ENCODE peak calls at places on chromosomes 3 and 15, in eight cellular contexts. O is HCT116, V is MM.1S, Z is SK-N-SH, X is OCI-LY7, B is GM23338, K is PC-3, L is GM23248. P is an unnamed sample.

GRCh38 chr3:72996121-72996472 is 514 bp upstream of the PPP4R2 start:
- DNase-seq in O (no peak), V (no peak), Z (no peak), X (no peak), B (peak; percentile 15), K (no peak), L (no peak), P (no peak)

GRCh38 chr3:136120373-136121348 is 75.5 kb downstream of the MSL2 start:
- DNase-seq in O (no peak), V (no peak), Z (no peak), X (no peak), B (no peak), K (no peak), L (no peak), P (no peak)

GRCh38 chr3:127678611-127679533 is 6.1 kb downstream of the ABTB1 start:
- DNase-seq in O (no peak), V (no peak), Z (no peak), X (no peak), B (no peak), K (no peak), L (no peak), P (no peak)

GRCh38 chr3:38655708-38656300 is 6.3 kb upstream of the SCN5A start:
- DNase-seq in O (peak; percentile 50), V (peak; percentile 61), Z (peak; percentile 67), X (peak; percentile 51), B (peak; percentile 90), K (peak; percentile 72), L (peak; percentile 51), P (peak; percentile 62)

GRCh38 chr15:72006382-72006781 is 111.6 kb downstream of the MYO9A start:
- DNase-seq in O (no peak), V (no peak), Z (no peak), X (no peak), B (no peak), K (no peak), L (no peak), P (no peak)

GRCh38 chr3:184218814-184219213 is 10.6 kb upstream of the VWA5B2 start:
- DNase-seq in O (no peak), V (no peak), Z (no peak), X (no peak), B (no peak), K (no peak), L (no peak), P (no peak)

GRCh38 chr3:116837474-116837873 is 127.9 kb downstream of the TUSC7 start:
- DNase-seq in O (no peak), V (no peak), Z (no peak), X (no peak), B (no peak), K (no peak), L (no peak), P (no peak)

GRCh38 chr3:28601291-28601690 is 252.7 kb upstream of the AZI2 start:
- DNase-seq in O (no peak), V (no peak), Z (no peak), X (no peak), B (no peak), K (no peak), L (no peak), P (no peak)

GRCh38 chr15:51343466-51343865 is 2.0 kb downstream of the GLDN start:
- DNase-seq in O (no peak), V (no peak), Z (no peak), X (no peak), B (no peak), K (no peak), L (no peak), P (no peak)

GRCh38 chr3:5162102-5162501 is 25.4 kb upstream of the EDEM1 start:
- DNase-seq in O (peak; percentile 55), V (no peak), Z (no peak), X (no peak), B (no peak), K (peak; percentile 49), L (peak; percentile 70), P (no peak)

GRCh38 chr3:117285721-117286120 is 576.1 kb downstream of the TUSC7 start:
- DNase-seq in O (no peak), V (no peak), Z (no peak), X (no peak), B (no peak), K (no peak), L (no peak), P (no peak)

GRCh38 chr3:47419083-47420043 is 38.5 kb downstream of the PTPN23 start:
- DNase-seq in O (no peak), V (no peak), Z (peak; percentile 19), X (no peak), B (no peak), K (no peak), L (no peak), P (no peak)

GRCh38 chr3:134367869-134368750 is 6.1 kb downstream of the AMOTL2 start:
- DNase-seq in O (no peak), V (no peak), Z (no peak), X (no peak), B (no peak), K (no peak), L (peak; percentile 47), P (no peak)

GRCh38 chr3:68889328-68889727 is 43.0 kb downstream of the TAFA4 start:
- DNase-seq in O (no peak), V (no peak), Z (no peak), X (no peak), B (peak; percentile 38), K (no peak), L (no peak), P (no peak)

GRCh38 chr15:77013786-77014136 is 18.8 kb downstream of the PSTPIP1 start:
- DNase-seq in O (peak; percentile 24), V (no peak), Z (no peak), X (no peak), B (no peak), K (peak; percentile 12), L (no peak), P (no peak)

DNA sequence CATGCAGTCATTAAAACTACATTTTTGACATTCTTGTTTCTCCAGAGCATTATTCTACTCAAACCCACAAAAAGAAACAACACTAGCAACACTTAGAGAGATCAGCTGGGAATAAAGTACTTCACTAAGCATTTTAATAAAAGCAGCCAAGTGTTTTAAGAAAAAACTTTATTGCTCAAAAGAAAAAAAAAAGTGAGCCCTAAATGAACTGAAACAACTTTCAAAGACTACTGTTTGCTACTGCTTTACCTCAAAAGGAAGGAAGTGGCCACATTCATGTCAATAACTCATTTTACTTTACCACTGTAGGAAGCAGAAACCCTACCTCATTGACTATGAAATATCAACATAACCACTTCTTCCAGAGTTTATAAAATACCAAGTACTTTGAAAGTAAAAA is 91.3 kb downstream of the UACA start:
- DNase-seq in O (no peak), V (peak; percentile 82), Z (no peak), X (no peak), B (no peak), K (no peak), L (no peak), P (no peak)
- TF ChIP-seq EZH2phosphoT487 in O (no peak), V (no peak), Z (no peak), X (no peak), B (no peak), K (no peak), L (no peak), P (no peak)

GRCh38 chr15:44157679-44158078 is 37.4 kb downstream of the FRMD5 start:
- DNase-seq in O (peak; percentile 96), V (no peak), Z (no peak), X (no peak), B (no peak), K (peak; percentile 97), L (peak; percentile 81), P (peak; percentile 23)
- H3K4me2 ChIP-seq in O (peak overlapping the region; percentile 77), V (no peak overlapping the region), Z (peak overlapping the region; percentile 40), X (no peak overlapping the region), B (no peak overlapping the region), K (peak overlapping the region; percentile 79), L (peak overlapping the region; percentile 72), P (peak overlapping the region; percentile 17)

GRCh38 chr3:66823010-66823399 is 175.1 kb upstream of the KBTBD8 start:
- DNase-seq in O (no peak), V (no peak), Z (no peak), X (no peak), B (no peak), K (no peak), L (no peak), P (no peak)

GRCh38 chr3:66823532-66823931 is 174.6 kb upstream of the KBTBD8 start:
- DNase-seq in O (no peak), V (no peak), Z (no peak), X (no peak), B (no peak), K (no peak), L (no peak), P (no peak)

GRCh38 chr3:66819993-66820501 is 178.1 kb upstream of the KBTBD8 start:
- DNase-seq in O (no peak), V (no peak), Z (no peak), X (no peak), B (peak; percentile 36), K (no peak), L (no peak), P (no peak)

GRCh38 chr3:66824450-66824849 is 173.7 kb upstream of the KBTBD8 start:
- DNase-seq in O (no peak), V (no peak), Z (no peak), X (no peak), B (no peak), K (no peak), L (no peak), P (no peak)

DNA sequence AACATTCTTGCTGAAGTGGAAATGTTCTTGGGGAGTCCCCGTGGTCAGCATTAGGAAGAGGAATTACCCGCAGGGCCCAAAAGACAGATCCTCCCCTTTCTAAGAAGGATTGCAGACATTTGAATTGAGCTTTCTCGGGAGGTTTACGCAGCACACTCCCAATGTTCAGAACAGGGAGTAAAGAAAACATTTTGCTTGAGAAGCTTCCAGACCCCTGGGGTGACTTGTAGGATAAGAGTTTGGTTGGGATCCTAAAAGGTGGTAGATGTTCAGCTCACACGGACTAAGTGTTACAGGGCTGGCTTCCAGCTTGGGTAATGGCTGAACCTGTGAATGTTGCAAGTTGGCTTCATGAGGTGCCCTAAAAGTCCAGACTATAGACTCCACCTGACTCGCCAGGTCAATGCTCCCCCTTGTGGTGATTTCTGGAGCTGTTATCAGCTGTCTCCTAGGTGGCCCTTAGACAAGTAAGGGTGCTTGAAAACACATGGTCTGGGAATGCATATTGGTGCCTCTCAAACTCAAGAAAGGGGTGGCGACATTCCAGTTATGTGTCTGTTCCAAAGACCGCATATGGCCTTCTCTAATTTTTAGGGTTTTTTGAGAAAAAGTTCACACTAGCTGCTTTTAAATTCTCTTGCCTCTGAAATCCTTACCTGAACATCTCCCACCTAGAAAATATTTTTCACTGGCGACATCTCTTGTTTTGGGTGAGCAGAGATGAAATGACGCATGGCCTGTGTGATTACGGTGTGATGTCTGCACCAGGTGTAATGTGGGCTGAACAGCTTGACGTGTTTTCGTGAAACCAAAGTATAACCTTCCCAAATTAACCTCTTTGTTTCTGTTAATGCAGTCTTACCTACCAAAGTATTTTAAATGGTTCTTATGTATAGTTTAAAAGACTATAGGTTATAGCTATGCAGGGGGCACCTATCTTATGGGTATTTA is 175.8 kb upstream of the KBTBD8 start:
- DNase-seq in O (peak; percentile 64), V (peak; percentile 78), Z (peak; percentile 39), X (peak; percentile 73), B (peak; percentile 91), K (peak; percentile 69), L (peak; percentile 54), P (peak; percentile 76)
- TF ChIP-seq EZH2phosphoT487 in O (no peak), V (no peak), Z (no peak), X (no peak), B (no peak), K (no peak), L (no peak), P (no peak)

DNA sequence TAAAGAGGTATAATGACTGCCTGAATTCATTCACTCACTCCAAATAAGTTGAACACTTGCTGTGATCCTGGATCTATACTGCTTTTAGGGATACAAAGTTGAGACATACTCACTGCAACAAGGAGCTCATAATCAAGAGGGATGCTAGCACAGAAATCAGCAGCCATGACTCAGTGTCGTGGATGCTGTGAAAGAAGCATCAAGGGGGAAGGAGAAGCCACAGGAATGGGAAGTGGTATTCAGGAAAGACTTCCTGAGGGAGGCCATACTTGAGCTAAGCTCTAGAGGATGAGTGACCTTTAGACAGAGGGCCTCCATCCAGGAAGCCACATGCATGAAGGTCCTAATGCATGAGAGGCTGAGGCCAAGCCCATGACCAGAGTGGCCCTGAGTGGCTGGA is 245.7 kb upstream of the RORA start:
- DNase-seq in O (no peak), V (no peak), Z (no peak), X (no peak), B (no peak), K (no peak), L (no peak), P (no peak)
- H3K4me2 ChIP-seq in O (no peak overlapping the region), V (no peak overlapping the region), Z (no peak overlapping the region), X (no peak overlapping the region), B (no peak overlapping the region), K (no peak overlapping the region), L (no peak overlapping the region), P (no peak overlapping the region)